ENCODE peak calls at places on chromosomes 1 and 21, in five cellular contexts. One of them, this sample, is unnamed. For H3K9me3, the result is how much of the 10 kb centered on the place peaks cover.

GRCh38 chr1:205248793-205249601 is 21.3 kb downstream of the TMCC2 start:
- DNase-seq in CD8-positive, alpha-beta T cell: no peak
- DNase-seq in OCI-LY7: no peak
- DNase-seq in CD4-positive, alpha-beta T cell: no peak
- DNase-seq in DND-41: no peak
- DNase-seq in this sample: peak

GRCh38 chr1:108828074-108828961 is 28.6 kb downstream of the AKNAD1 start:
- DNase-seq in CD8-positive, alpha-beta T cell: peak
- DNase-seq in OCI-LY7: peak
- DNase-seq in CD4-positive, alpha-beta T cell: peak
- DNase-seq in DND-41: peak
- DNase-seq in this sample: peak

GRCh38 chr1:232012773-232013386 is 386.3 kb downstream of the DISC1 start:
- DNase-seq in CD8-positive, alpha-beta T cell: no peak
- DNase-seq in OCI-LY7: no peak
- DNase-seq in CD4-positive, alpha-beta T cell: no peak
- DNase-seq in DND-41: no peak
- DNase-seq in this sample: peak

GRCh38 chr1:30258876-30259275 is 464.5 kb downstream of the MATN1 start:
- DNase-seq in CD8-positive, alpha-beta T cell: no peak
- DNase-seq in OCI-LY7: no peak
- DNase-seq in CD4-positive, alpha-beta T cell: no peak
- DNase-seq in DND-41: no peak
- DNase-seq in this sample: no peak

GRCh38 chr1:53145942-53146708 is 3.7 kb upstream of the SLC1A7 start:
- DNase-seq in CD8-positive, alpha-beta T cell: no peak
- DNase-seq in OCI-LY7: no peak
- DNase-seq in CD4-positive, alpha-beta T cell: no peak
- DNase-seq in DND-41: no peak
- DNase-seq in this sample: peak

GRCh38 chr1:116087628-116088027 is 23.6 kb upstream of the MAB21L3 start:
- DNase-seq in CD8-positive, alpha-beta T cell: no peak
- DNase-seq in OCI-LY7: no peak
- DNase-seq in CD4-positive, alpha-beta T cell: no peak
- DNase-seq in DND-41: no peak
- DNase-seq in this sample: no peak

GRCh38 chr1:245753807-245754206 is 599.0 kb downstream of the KIF26B start:
- DNase-seq in CD8-positive, alpha-beta T cell: no peak
- DNase-seq in OCI-LY7: no peak
- DNase-seq in CD4-positive, alpha-beta T cell: no peak
- DNase-seq in DND-41: no peak
- DNase-seq in this sample: no peak

GRCh38 chr1:236023926-236024565 is 40.8 kb downstream of the NID1 start:
- DNase-seq in CD8-positive, alpha-beta T cell: no peak
- DNase-seq in OCI-LY7: no peak
- DNase-seq in CD4-positive, alpha-beta T cell: no peak
- DNase-seq in DND-41: no peak
- DNase-seq in this sample: no peak

GRCh38 chr1:53617382-53618217 is 121.4 kb downstream of the GLIS1 start:
- DNase-seq in CD8-positive, alpha-beta T cell: no peak
- DNase-seq in OCI-LY7: no peak
- DNase-seq in CD4-positive, alpha-beta T cell: no peak
- DNase-seq in DND-41: no peak
- DNase-seq in this sample: no peak

GRCh38 chr21:28299946-28300345 is 692.7 kb downstream of the LTN1 start:
- DNase-seq in CD8-positive, alpha-beta T cell: no peak
- DNase-seq in OCI-LY7: no peak
- DNase-seq in CD4-positive, alpha-beta T cell: no peak
- DNase-seq in DND-41: no peak
- DNase-seq in this sample: no peak

GRCh38 chr1:241074507-241074906 is 282.5 kb downstream of the RGS7 start:
- DNase-seq in CD8-positive, alpha-beta T cell: no peak
- DNase-seq in OCI-LY7: no peak
- DNase-seq in CD4-positive, alpha-beta T cell: no peak
- DNase-seq in DND-41: no peak
- DNase-seq in this sample: no peak

GRCh38 chr1:39194398-39195051 is 10.0 kb upstream of the MACF1 start:
- DNase-seq in CD8-positive, alpha-beta T cell: no peak
- DNase-seq in OCI-LY7: no peak
- DNase-seq in CD4-positive, alpha-beta T cell: no peak
- DNase-seq in DND-41: no peak
- DNase-seq in this sample: no peak
- TF ChIP-seq CTCF in CD8-positive, alpha-beta T cell: no peak
- TF ChIP-seq CTCF in OCI-LY7: no peak
- TF ChIP-seq CTCF in CD4-positive, alpha-beta T cell: no peak
- TF ChIP-seq CTCF in DND-41: no peak
- TF ChIP-seq CTCF in this sample: no peak

GRCh38 chr1:83110156-83110555 is 888.8 kb downstream of the TTLL7 start:
- DNase-seq in CD8-positive, alpha-beta T cell: no peak
- DNase-seq in OCI-LY7: no peak
- DNase-seq in CD4-positive, alpha-beta T cell: no peak
- DNase-seq in DND-41: no peak
- DNase-seq in this sample: no peak
- H3K9me3 ChIP-seq in CD8-positive, alpha-beta T cell: under half
- H3K9me3 ChIP-seq in OCI-LY7: under half
- H3K9me3 ChIP-seq in CD4-positive, alpha-beta T cell: under half
- H3K9me3 ChIP-seq in DND-41: under half
- H3K9me3 ChIP-seq in this sample: under half

GRCh38 chr1:27719286-27720251 is 6.2 kb upstream of the FAM76A start:
- DNase-seq in CD8-positive, alpha-beta T cell: no peak
- DNase-seq in OCI-LY7: peak
- DNase-seq in CD4-positive, alpha-beta T cell: no peak
- DNase-seq in DND-41: no peak
- DNase-seq in this sample: no peak
- TF ChIP-seq CTCF in CD8-positive, alpha-beta T cell: peak
- TF ChIP-seq CTCF in OCI-LY7: peak
- TF ChIP-seq CTCF in CD4-positive, alpha-beta T cell: peak
- TF ChIP-seq CTCF in DND-41: peak
- TF ChIP-seq CTCF in this sample: peak

GRCh38 chr1:25107643-25108010 is 124.7 kb downstream of the SYF2 start:
- DNase-seq in CD8-positive, alpha-beta T cell: no peak
- DNase-seq in OCI-LY7: no peak
- DNase-seq in CD4-positive, alpha-beta T cell: no peak
- DNase-seq in DND-41: no peak
- DNase-seq in this sample: no peak
- H3K9me3 ChIP-seq in CD8-positive, alpha-beta T cell: under half
- H3K9me3 ChIP-seq in OCI-LY7: under half
- H3K9me3 ChIP-seq in CD4-positive, alpha-beta T cell: under half
- H3K9me3 ChIP-seq in DND-41: under half
- H3K9me3 ChIP-seq in this sample: under half

GRCh38 chr1:155910621-155911121 is 478 bp downstream of the RIT1 start:
- DNase-seq in CD8-positive, alpha-beta T cell: no peak
- DNase-seq in OCI-LY7: peak
- DNase-seq in CD4-positive, alpha-beta T cell: no peak
- DNase-seq in DND-41: peak
- DNase-seq in this sample: peak
- TF ChIP-seq CTCF in CD8-positive, alpha-beta T cell: no peak
- TF ChIP-seq CTCF in OCI-LY7: peak
- TF ChIP-seq CTCF in CD4-positive, alpha-beta T cell: no peak
- TF ChIP-seq CTCF in DND-41: no peak
- TF ChIP-seq CTCF in this sample: peak